ENCODE peak calls at places on chromosomes 1 and 21, in ten cellular contexts. One of them, this sample, is unnamed.

GRCh38 chr1:158407092-158407491 is 7.8 kb upstream of the OR10T2 start:
- DNase-seq in stimulated activated CD8-positive, alpha-beta memory T cell treated with anti-CD3 and anti-CD28 coated beads, Interleukin-2, amount 100 ng/mL, for 1 hour: no peak
- DNase-seq in activated T-cell treated with anti-CD3 and anti-CD28 coated beads for 1 hour: no peak
- DNase-seq in naive B cell: no peak
- DNase-seq in transverse colon: no peak
- DNase-seq in progenitor cell of endocrine pancreas: no peak
- DNase-seq in EH: no peak
- DNase-seq in choroid plexus epithelial cell: no peak
- DNase-seq in DMS 273 treated with DMSO at 0.1 percent for 48 hours: no peak
- DNase-seq in T-cell: no peak
- DNase-seq in this sample: no peak

GRCh38 chr1:37085393-37085792 is 51.1 kb upstream of the GRIK3 start:
- DNase-seq in stimulated activated CD8-positive, alpha-beta memory T cell treated with anti-CD3 and anti-CD28 coated beads, Interleukin-2, amount 100 ng/mL, for 1 hour: no peak
- DNase-seq in activated T-cell treated with anti-CD3 and anti-CD28 coated beads for 1 hour: no peak
- DNase-seq in naive B cell: no peak
- DNase-seq in transverse colon: no peak
- DNase-seq in progenitor cell of endocrine pancreas: no peak
- DNase-seq in EH: no peak
- DNase-seq in choroid plexus epithelial cell: no peak
- DNase-seq in DMS 273 treated with DMSO at 0.1 percent for 48 hours: no peak
- DNase-seq in T-cell: no peak
- DNase-seq in this sample: no peak

GRCh38 chr21:42997053-42997452 is 22.7 kb downstream of the PKNOX1 start:
- DNase-seq in stimulated activated CD8-positive, alpha-beta memory T cell treated with anti-CD3 and anti-CD28 coated beads, Interleukin-2, amount 100 ng/mL, for 1 hour: no peak
- DNase-seq in activated T-cell treated with anti-CD3 and anti-CD28 coated beads for 1 hour: no peak
- DNase-seq in naive B cell: no peak
- DNase-seq in transverse colon: peak
- DNase-seq in progenitor cell of endocrine pancreas: no peak
- DNase-seq in EH: peak
- DNase-seq in choroid plexus epithelial cell: peak
- DNase-seq in DMS 273 treated with DMSO at 0.1 percent for 48 hours: no peak
- DNase-seq in T-cell: no peak
- DNase-seq in this sample: no peak

GRCh38 chr1:4528590-4528989 is 125.8 kb upstream of the AJAP1 start:
- DNase-seq in stimulated activated CD8-positive, alpha-beta memory T cell treated with anti-CD3 and anti-CD28 coated beads, Interleukin-2, amount 100 ng/mL, for 1 hour: no peak
- DNase-seq in activated T-cell treated with anti-CD3 and anti-CD28 coated beads for 1 hour: no peak
- DNase-seq in naive B cell: no peak
- DNase-seq in transverse colon: no peak
- DNase-seq in progenitor cell of endocrine pancreas: no peak
- DNase-seq in EH: no peak
- DNase-seq in choroid plexus epithelial cell: no peak
- DNase-seq in DMS 273 treated with DMSO at 0.1 percent for 48 hours: no peak
- DNase-seq in T-cell: no peak
- DNase-seq in this sample: no peak

GRCh38 chr1:119136401-119136800 is 4.1 kb downstream of the WARS2 start:
- DNase-seq in stimulated activated CD8-positive, alpha-beta memory T cell treated with anti-CD3 and anti-CD28 coated beads, Interleukin-2, amount 100 ng/mL, for 1 hour: no peak
- DNase-seq in activated T-cell treated with anti-CD3 and anti-CD28 coated beads for 1 hour: no peak
- DNase-seq in naive B cell: no peak
- DNase-seq in transverse colon: no peak
- DNase-seq in progenitor cell of endocrine pancreas: no peak
- DNase-seq in EH: peak
- DNase-seq in choroid plexus epithelial cell: peak
- DNase-seq in DMS 273 treated with DMSO at 0.1 percent for 48 hours: no peak
- DNase-seq in T-cell: no peak
- DNase-seq in this sample: no peak

GRCh38 chr1:32947669-32948068 is 16.9 kb downstream of the RNF19B start:
- DNase-seq in stimulated activated CD8-positive, alpha-beta memory T cell treated with anti-CD3 and anti-CD28 coated beads, Interleukin-2, amount 100 ng/mL, for 1 hour: no peak
- DNase-seq in activated T-cell treated with anti-CD3 and anti-CD28 coated beads for 1 hour: no peak
- DNase-seq in naive B cell: no peak
- DNase-seq in transverse colon: no peak
- DNase-seq in progenitor cell of endocrine pancreas: no peak
- DNase-seq in EH: no peak
- DNase-seq in choroid plexus epithelial cell: no peak
- DNase-seq in DMS 273 treated with DMSO at 0.1 percent for 48 hours: no peak
- DNase-seq in T-cell: no peak
- DNase-seq in this sample: no peak

GRCh38 chr1:198540580-198540979 is at the start of gene ATP6V1G3:
- DNase-seq in stimulated activated CD8-positive, alpha-beta memory T cell treated with anti-CD3 and anti-CD28 coated beads, Interleukin-2, amount 100 ng/mL, for 1 hour: no peak
- DNase-seq in activated T-cell treated with anti-CD3 and anti-CD28 coated beads for 1 hour: no peak
- DNase-seq in naive B cell: no peak
- DNase-seq in transverse colon: no peak
- DNase-seq in progenitor cell of endocrine pancreas: no peak
- DNase-seq in EH: no peak
- DNase-seq in choroid plexus epithelial cell: no peak
- DNase-seq in DMS 273 treated with DMSO at 0.1 percent for 48 hours: no peak
- DNase-seq in T-cell: no peak
- DNase-seq in this sample: no peak

GRCh38 chr1:46587072-46587471 is 17.0 kb downstream of the MKNK1 start:
- DNase-seq in stimulated activated CD8-positive, alpha-beta memory T cell treated with anti-CD3 and anti-CD28 coated beads, Interleukin-2, amount 100 ng/mL, for 1 hour: no peak
- DNase-seq in activated T-cell treated with anti-CD3 and anti-CD28 coated beads for 1 hour: no peak
- DNase-seq in naive B cell: no peak
- DNase-seq in transverse colon: peak
- DNase-seq in progenitor cell of endocrine pancreas: no peak
- DNase-seq in EH: no peak
- DNase-seq in choroid plexus epithelial cell: no peak
- DNase-seq in DMS 273 treated with DMSO at 0.1 percent for 48 hours: no peak
- DNase-seq in T-cell: no peak
- DNase-seq in this sample: no peak

GRCh38 chr1:193569696-193570269 is 383.4 kb upstream of the B3GALT2 start:
- DNase-seq in stimulated activated CD8-positive, alpha-beta memory T cell treated with anti-CD3 and anti-CD28 coated beads, Interleukin-2, amount 100 ng/mL, for 1 hour: no peak
- DNase-seq in activated T-cell treated with anti-CD3 and anti-CD28 coated beads for 1 hour: no peak
- DNase-seq in naive B cell: no peak
- DNase-seq in transverse colon: no peak
- DNase-seq in progenitor cell of endocrine pancreas: no peak
- DNase-seq in EH: peak
- DNase-seq in choroid plexus epithelial cell: peak
- DNase-seq in DMS 273 treated with DMSO at 0.1 percent for 48 hours: no peak
- DNase-seq in T-cell: no peak
- DNase-seq in this sample: no peak

GRCh38 chr1:53065391-53065790 is 3.4 kb downstream of the PODN start:
- DNase-seq in stimulated activated CD8-positive, alpha-beta memory T cell treated with anti-CD3 and anti-CD28 coated beads, Interleukin-2, amount 100 ng/mL, for 1 hour: no peak
- DNase-seq in activated T-cell treated with anti-CD3 and anti-CD28 coated beads for 1 hour: no peak
- DNase-seq in naive B cell: no peak
- DNase-seq in transverse colon: no peak
- DNase-seq in progenitor cell of endocrine pancreas: no peak
- DNase-seq in EH: no peak
- DNase-seq in choroid plexus epithelial cell: no peak
- DNase-seq in DMS 273 treated with DMSO at 0.1 percent for 48 hours: no peak
- DNase-seq in T-cell: no peak
- DNase-seq in this sample: no peak

GRCh38 chr21:42006765-42007164 is 3.4 kb downstream of the ZBTB21 start:
- DNase-seq in stimulated activated CD8-positive, alpha-beta memory T cell treated with anti-CD3 and anti-CD28 coated beads, Interleukin-2, amount 100 ng/mL, for 1 hour: no peak
- DNase-seq in activated T-cell treated with anti-CD3 and anti-CD28 coated beads for 1 hour: no peak
- DNase-seq in naive B cell: no peak
- DNase-seq in transverse colon: no peak
- DNase-seq in progenitor cell of endocrine pancreas: no peak
- DNase-seq in EH: peak
- DNase-seq in choroid plexus epithelial cell: no peak
- DNase-seq in DMS 273 treated with DMSO at 0.1 percent for 48 hours: no peak
- DNase-seq in T-cell: no peak
- DNase-seq in this sample: no peak

GRCh38 chr1:155061381-155062150 is 2.0 kb upstream of the EFNA4 start:
- DNase-seq in stimulated activated CD8-positive, alpha-beta memory T cell treated with anti-CD3 and anti-CD28 coated beads, Interleukin-2, amount 100 ng/mL, for 1 hour: peak
- DNase-seq in activated T-cell treated with anti-CD3 and anti-CD28 coated beads for 1 hour: peak
- DNase-seq in naive B cell: peak
- DNase-seq in transverse colon: peak
- DNase-seq in progenitor cell of endocrine pancreas: peak
- DNase-seq in EH: peak
- DNase-seq in choroid plexus epithelial cell: peak
- DNase-seq in DMS 273 treated with DMSO at 0.1 percent for 48 hours: peak
- DNase-seq in T-cell: peak
- DNase-seq in this sample: peak

GRCh38 chr1:76238094-76238551 is 163.6 kb downstream of the ST6GALNAC3 start:
- DNase-seq in stimulated activated CD8-positive, alpha-beta memory T cell treated with anti-CD3 and anti-CD28 coated beads, Interleukin-2, amount 100 ng/mL, for 1 hour: no peak
- DNase-seq in activated T-cell treated with anti-CD3 and anti-CD28 coated beads for 1 hour: no peak
- DNase-seq in naive B cell: no peak
- DNase-seq in transverse colon: no peak
- DNase-seq in progenitor cell of endocrine pancreas: no peak
- DNase-seq in EH: peak
- DNase-seq in choroid plexus epithelial cell: no peak
- DNase-seq in DMS 273 treated with DMSO at 0.1 percent for 48 hours: no peak
- DNase-seq in T-cell: no peak
- DNase-seq in this sample: no peak

GRCh38 chr1:3071507-3072177 is 2.6 kb downstream of the PRDM16 start:
- DNase-seq in stimulated activated CD8-positive, alpha-beta memory T cell treated with anti-CD3 and anti-CD28 coated beads, Interleukin-2, amount 100 ng/mL, for 1 hour: no peak
- DNase-seq in activated T-cell treated with anti-CD3 and anti-CD28 coated beads for 1 hour: no peak
- DNase-seq in naive B cell: no peak
- DNase-seq in transverse colon: no peak
- DNase-seq in progenitor cell of endocrine pancreas: no peak
- DNase-seq in EH: no peak
- DNase-seq in choroid plexus epithelial cell: no peak
- DNase-seq in DMS 273 treated with DMSO at 0.1 percent for 48 hours: no peak
- DNase-seq in T-cell: no peak
- DNase-seq in this sample: no peak

GRCh38 chr1:165353731-165354671 is 2.5 kb downstream of the LMX1A start:
- DNase-seq in stimulated activated CD8-positive, alpha-beta memory T cell treated with anti-CD3 and anti-CD28 coated beads, Interleukin-2, amount 100 ng/mL, for 1 hour: no peak
- DNase-seq in activated T-cell treated with anti-CD3 and anti-CD28 coated beads for 1 hour: no peak
- DNase-seq in naive B cell: no peak
- DNase-seq in transverse colon: no peak
- DNase-seq in progenitor cell of endocrine pancreas: no peak
- DNase-seq in EH: no peak
- DNase-seq in choroid plexus epithelial cell: no peak
- DNase-seq in DMS 273 treated with DMSO at 0.1 percent for 48 hours: no peak
- DNase-seq in T-cell: no peak
- DNase-seq in this sample: no peak

GRCh38 chr1:221832151-221832550 is 90.3 kb upstream of the DUSP10 start:
- DNase-seq in stimulated activated CD8-positive, alpha-beta memory T cell treated with anti-CD3 and anti-CD28 coated beads, Interleukin-2, amount 100 ng/mL, for 1 hour: no peak
- DNase-seq in activated T-cell treated with anti-CD3 and anti-CD28 coated beads for 1 hour: no peak
- DNase-seq in naive B cell: no peak
- DNase-seq in transverse colon: no peak
- DNase-seq in progenitor cell of endocrine pancreas: no peak
- DNase-seq in EH: peak
- DNase-seq in choroid plexus epithelial cell: no peak
- DNase-seq in DMS 273 treated with DMSO at 0.1 percent for 48 hours: no peak
- DNase-seq in T-cell: no peak
- DNase-seq in this sample: no peak